ENCODE peak calls at places on chromosomes 3 and 15, in nine cellular contexts. C is OCI-LY7, U is dorsolateral prefrontal cortex, I is tibial nerve, B is MM.1S, S is Panc1, M is right lobe of liver, L is kidney, X is psoas muscle. N is an unnamed sample.

GRCh38 chr3:150227839-150228238 is 180.3 kb upstream of the TSC22D2 start:
- DNase-seq in I (no peak), X (no peak), U (no peak), M (no peak), C (peak; percentile 70), L (peak; percentile 43), S (no peak), B (peak; percentile 39), N (peak; percentile 23)

GRCh38 chr15:26065723-26066122 is 202.6 kb upstream of the ATP10A start:
- DNase-seq in C (no peak), B (no peak), S (no peak), X (no peak), L (no peak), M (no peak), U (no peak), I (no peak), N (no peak)

GRCh38 chr15:76206325-76206976 is 104.8 kb downstream of the ETFA start:
- DNase-seq in X (peak; percentile 82), S (no peak), I (peak; percentile 53), B (no peak), L (peak; percentile 92), U (peak; percentile 87), M (peak; percentile 92), C (no peak), N (no peak)

GRCh38 chr3:46080124-46080991 is 53.1 kb upstream of the XCR1 start:
- DNase-seq in C (no peak), M (no peak), S (no peak), L (no peak), U (no peak), I (no peak), B (no peak), X (no peak), N (no peak)

GRCh38 chr15:60772395-60773120 is 293.6 kb upstream of the ICE2 start:
- DNase-seq in I (no peak), M (no peak), C (no peak), U (no peak), B (no peak), S (no peak), X (no peak), L (no peak), N (no peak)

GRCh38 chr3:17144665-17144993 is 259.9 kb downstream of the PLCL2 start:
- DNase-seq in L (no peak), C (no peak), U (no peak), M (no peak), I (no peak), X (no peak), S (no peak), B (no peak), N (no peak)

GRCh38 chr3:99960123-99960878 is 142.6 kb downstream of the CMSS1 start:
- DNase-seq in L (no peak), S (no peak), C (no peak), X (no peak), B (no peak), M (no peak), U (no peak), I (no peak), N (no peak)

GRCh38 chr3:112687621-112688020 is 46.7 kb upstream of the CCDC80 start:
- DNase-seq in X (no peak), I (no peak), L (no peak), B (no peak), M (no peak), C (no peak), U (no peak), S (no peak), N (no peak)

GRCh38 chr3:50648297-50648696 is 26.4 kb upstream of the DOCK3 start:
- DNase-seq in C (no peak), I (no peak), X (no peak), U (peak; percentile 35), M (no peak), B (no peak), L (no peak), S (no peak), N (no peak)

GRCh38 chr15:74992619-74993018 is 2.7 kb upstream of the SCAMP5 start:
- DNase-seq in B (no peak), S (no peak), X (no peak), U (no peak), L (no peak), I (no peak), M (no peak), C (no peak), N (no peak)

GRCh38 chr3:71006810-71007785 is 576.4 kb downstream of the FOXP1 start:
- DNase-seq in S (no peak), U (no peak), L (no peak), I (no peak), C (peak; percentile 74), B (peak; percentile 74), X (no peak), M (no peak), N (no peak)

GRCh38 chr3:63364495-63364894 is 86.4 kb downstream of the SYNPR start:
- DNase-seq in B (peak; percentile 12), I (no peak), L (no peak), U (no peak), C (no peak), X (no peak), S (no peak), M (no peak), N (no peak)

GRCh38 chr15:38062679-38063078 is 128.2 kb downstream of the TMCO5A start:
- DNase-seq in L (no peak), I (no peak), U (no peak), B (no peak), X (no peak), S (no peak), C (no peak), M (no peak), N (no peak)
- H3K27ac ChIP-seq in L (no peak overlapping the region), I (peak overlapping the region; percentile 29), U (no peak overlapping the region), B (no peak overlapping the region), X (no peak overlapping the region), S (no peak overlapping the region), C (no peak overlapping the region), M (no peak overlapping the region), N (no peak overlapping the region)

GRCh38 chr3:53169832-53170324 is 8.9 kb downstream of the PRKCD start:
- DNase-seq in I (no peak), C (no peak), L (no peak), X (no peak), B (no peak), U (no peak), S (no peak), M (no peak), N (no peak)

GRCh38 chr3:53171827-53172505 is 11.0 kb downstream of the PRKCD start:
- DNase-seq in S (no peak), M (no peak), C (peak; percentile 54), U (no peak), L (no peak), I (no peak), X (no peak), B (no peak), N (no peak)

GRCh38 chr3:53169045-53169831 is 8.2 kb downstream of the PRKCD start:
- DNase-seq in B (no peak), I (no peak), L (no peak), C (peak; percentile 53), U (no peak), S (no peak), M (no peak), X (no peak), N (no peak)

GRCh38 chr3:53171109-53171453 is 10.1 kb downstream of the PRKCD start:
- DNase-seq in I (no peak), U (no peak), C (peak; percentile 25), S (no peak), B (no peak), X (no peak), L (no peak), M (no peak), N (no peak)

GRCh38 chr3:53170325-53171108 is 9.5 kb downstream of the PRKCD start:
- DNase-seq in L (no peak), C (peak; percentile 67), S (no peak), U (no peak), I (no peak), B (peak; percentile 93), X (no peak), M (no peak), N (no peak)
- H3K4me3 ChIP-seq in L (no peak overlapping the region), C (peak overlapping the region; percentile 53), S (no peak overlapping the region), U (peak overlapping the region; percentile 27), I (no peak overlapping the region), B (peak overlapping the region; percentile 9), X (no peak overlapping the region), M (no peak overlapping the region), N (no peak overlapping the region)

GRCh38 chr3:59064728-59065127 is 14.9 kb upstream of the CFAP20DC start:
- DNase-seq in M (no peak), L (no peak), C (no peak), U (no peak), X (no peak), I (no peak), B (no peak), S (no peak), N (no peak)

GRCh38 chr3:59069838-59070237 is 20.0 kb upstream of the CFAP20DC start:
- DNase-seq in L (no peak), C (no peak), I (no peak), M (no peak), S (no peak), X (no peak), B (no peak), U (no peak), N (no peak)

GRCh38 chr3:59065240-59065639 is 15.4 kb upstream of the CFAP20DC start:
- DNase-seq in X (no peak), M (no peak), I (no peak), U (no peak), S (no peak), L (no peak), B (no peak), C (no peak), N (no peak)

DNA sequence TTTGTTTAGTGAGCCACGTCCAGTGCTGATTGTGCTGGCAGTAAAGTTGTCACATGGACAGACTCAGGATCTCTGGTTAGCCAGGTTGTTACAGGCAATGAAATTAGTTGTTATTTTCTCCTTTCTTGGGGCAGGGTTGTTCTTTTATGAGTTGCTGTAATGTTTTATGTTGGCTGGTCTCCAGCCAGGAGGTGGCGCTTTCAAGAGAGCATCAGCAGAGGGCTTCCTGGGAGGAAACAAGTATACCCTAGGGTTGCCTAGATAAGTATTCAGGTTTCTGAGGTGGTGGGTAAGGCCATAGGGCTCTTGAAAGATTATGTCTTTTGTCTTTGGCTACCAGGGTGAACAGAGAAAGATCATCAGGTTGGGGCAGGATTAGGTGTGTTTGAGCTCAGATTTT is 14.5 kb upstream of the CFAP20DC start:
- DNase-seq in L (no peak), U (no peak), C (no peak), X (no peak), I (no peak), S (no peak), B (no peak), M (no peak), N (no peak)
- TF ChIP-seq CTCF in L (no peak), U (no peak), C (peak; percentile 61), X (no peak), I (no peak), S (peak; percentile 24), B (no peak), M (no peak), N (no peak)

DNA sequence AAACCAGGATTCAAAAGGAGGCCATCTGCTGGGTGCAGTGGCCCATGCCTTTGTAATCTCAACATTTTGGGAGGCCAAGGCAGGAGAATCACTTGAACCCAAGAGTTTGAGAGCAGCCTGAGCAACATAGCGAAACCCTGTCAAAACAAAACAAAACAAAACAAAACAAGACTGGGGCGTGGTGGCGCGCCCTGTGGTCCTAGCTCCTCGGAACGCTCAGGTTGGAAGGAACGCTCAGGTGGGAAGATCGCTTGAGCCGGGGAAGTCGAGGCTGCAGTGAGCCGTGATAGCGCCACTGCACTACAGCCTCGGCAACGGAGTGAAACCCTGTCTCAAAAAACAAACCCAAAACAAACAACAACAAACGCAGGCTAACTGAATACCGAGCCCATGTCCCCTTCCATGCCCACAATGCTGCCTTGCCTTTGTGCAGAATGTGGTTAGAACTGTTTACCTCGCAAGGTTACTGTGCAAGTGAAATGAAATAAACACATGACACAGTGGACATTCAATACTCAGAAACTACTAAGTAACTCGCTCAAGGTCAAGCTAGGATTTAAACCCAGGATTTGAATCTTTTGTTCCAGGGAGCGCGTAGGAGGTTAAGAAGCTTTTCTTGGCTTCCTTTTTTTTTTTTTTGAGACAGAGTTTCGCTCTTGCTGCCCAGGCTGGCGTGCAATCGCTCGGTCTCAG is 766 bp upstream of the EMC4 start:
- DNase-seq in I (no peak), L (no peak), C (peak; percentile 7), X (no peak), M (no peak), B (peak; percentile 31), U (no peak), S (no peak), N (no peak)
- H3K27ac ChIP-seq in I (peak overlapping the region; percentile 90), L (peak overlapping the region; percentile 73), C (peak overlapping the region; percentile 45), X (peak overlapping the region; percentile 94), M (peak overlapping the region; percentile 78), B (peak overlapping the region; percentile 66), U (peak overlapping the region; percentile 92), S (peak overlapping the region; percentile 89), N (peak overlapping the region; percentile 75)